ENCODE peak calls at places on chromosomes 2 and 18, in eight cellular contexts. One of them, this sample, is unnamed.

GRCh38 chr2:19670303-19670702 is 231.5 kb downstream of the TTC32 start:
- ATAC-seq in HCT116: no peak
- ATAC-seq in GM12878: no peak
- ATAC-seq in upper lobe of left lung: no peak
- ATAC-seq in HepG2: no peak
- ATAC-seq in Panc1: no peak
- ATAC-seq in K562: no peak
- ATAC-seq in GM23338: no peak
- ATAC-seq in this sample: no peak

GRCh38 chr2:191907545-191907944 is 60.7 kb upstream of the CAVIN2 start:
- ATAC-seq in Panc1: no peak
- ATAC-seq in HCT116: peak; percentile 68
- ATAC-seq in K562: no peak
- ATAC-seq in GM12878: peak; percentile 25
- ATAC-seq in GM23338: no peak
- ATAC-seq in HepG2: peak; percentile 92
- ATAC-seq in upper lobe of left lung: no peak
- ATAC-seq in this sample: no peak

GRCh38 chr2:176753752-176754474 is 458.7 kb upstream of the HNRNPA3 start:
- ATAC-seq in HepG2: no peak
- ATAC-seq in HCT116: no peak
- ATAC-seq in GM12878: peak; percentile 64
- ATAC-seq in Panc1: no peak
- ATAC-seq in K562: no peak
- ATAC-seq in upper lobe of left lung: no peak
- ATAC-seq in GM23338: no peak
- ATAC-seq in this sample: peak; percentile 85

GRCh38 chr2:43051316-43051715 is 175.1 kb downstream of the ZFP36L2 start:
- ATAC-seq in HepG2: no peak
- ATAC-seq in HCT116: peak; percentile 81
- ATAC-seq in upper lobe of left lung: no peak
- ATAC-seq in K562: no peak
- ATAC-seq in GM12878: no peak
- ATAC-seq in Panc1: peak; percentile 61
- ATAC-seq in GM23338: no peak
- ATAC-seq in this sample: no peak

GRCh38 chr18:499351-500229 is 911 bp downstream of the COLEC12 start:
- ATAC-seq in HCT116: peak; percentile 73
- ATAC-seq in K562: no peak
- ATAC-seq in HepG2: peak; percentile 32
- ATAC-seq in GM12878: no peak
- ATAC-seq in Panc1: peak; percentile 62
- ATAC-seq in GM23338: peak; percentile 42
- ATAC-seq in upper lobe of left lung: peak; percentile 61
- ATAC-seq in this sample: no peak

GRCh38 chr2:225989809-225990208 is 590.3 kb downstream of the NYAP2 start:
- ATAC-seq in Panc1: no peak
- ATAC-seq in HepG2: no peak
- ATAC-seq in K562: no peak
- ATAC-seq in HCT116: no peak
- ATAC-seq in upper lobe of left lung: no peak
- ATAC-seq in GM12878: no peak
- ATAC-seq in GM23338: no peak
- ATAC-seq in this sample: no peak

GRCh38 chr2:15069149-15069548 is 436.6 kb downstream of the LRATD1 start:
- ATAC-seq in K562: no peak
- ATAC-seq in GM12878: no peak
- ATAC-seq in HepG2: no peak
- ATAC-seq in GM23338: peak; percentile 24
- ATAC-seq in upper lobe of left lung: no peak
- ATAC-seq in HCT116: no peak
- ATAC-seq in Panc1: no peak
- ATAC-seq in this sample: peak; percentile 85

GRCh38 chr2:188327518-188328205 is 36.0 kb downstream of the GULP1 start:
- ATAC-seq in HepG2: no peak
- ATAC-seq in GM23338: no peak
- ATAC-seq in Panc1: no peak
- ATAC-seq in GM12878: no peak
- ATAC-seq in HCT116: no peak
- ATAC-seq in upper lobe of left lung: no peak
- ATAC-seq in K562: peak; percentile 8
- ATAC-seq in this sample: no peak

GRCh38 chr2:203636896-203637818 is 69.3 kb upstream of the CD28 start:
- ATAC-seq in HepG2: no peak
- ATAC-seq in GM23338: peak; percentile 45
- ATAC-seq in upper lobe of left lung: no peak
- ATAC-seq in HCT116: no peak
- ATAC-seq in GM12878: no peak
- ATAC-seq in K562: no peak
- ATAC-seq in Panc1: no peak
- ATAC-seq in this sample: peak; percentile 34

GRCh38 chr2:25232248-25232825 is 64.0 kb upstream of the POMC start:
- ATAC-seq in upper lobe of left lung: peak; percentile 5
- ATAC-seq in HepG2: no peak
- ATAC-seq in HCT116: no peak
- ATAC-seq in GM23338: no peak
- ATAC-seq in Panc1: no peak
- ATAC-seq in K562: no peak
- ATAC-seq in GM12878: no peak
- ATAC-seq in this sample: no peak

GRCh38 chr2:159476329-159476728 is 140.0 kb downstream of the BAZ2B start:
- ATAC-seq in GM12878: no peak
- ATAC-seq in K562: no peak
- ATAC-seq in HepG2: no peak
- ATAC-seq in upper lobe of left lung: no peak
- ATAC-seq in GM23338: no peak
- ATAC-seq in HCT116: no peak
- ATAC-seq in Panc1: no peak
- ATAC-seq in this sample: no peak

GRCh38 chr2:231877533-231878456 is 48.4 kb downstream of the NPPC start:
- ATAC-seq in GM12878: no peak
- ATAC-seq in HepG2: peak; percentile 88
- ATAC-seq in GM23338: peak; percentile 81
- ATAC-seq in Panc1: peak; percentile 92
- ATAC-seq in HCT116: no peak
- ATAC-seq in K562: no peak
- ATAC-seq in upper lobe of left lung: peak; percentile 64
- ATAC-seq in this sample: no peak

GRCh38 chr2:145323512-145323911 is 803.6 kb upstream of the ZEB2 start:
- ATAC-seq in GM12878: no peak
- ATAC-seq in upper lobe of left lung: no peak
- ATAC-seq in K562: no peak
- ATAC-seq in HepG2: no peak
- ATAC-seq in Panc1: no peak
- ATAC-seq in GM23338: no peak
- ATAC-seq in HCT116: peak; percentile 91
- ATAC-seq in this sample: no peak

GRCh38 chr2:169865492-169865891 is 38.2 kb downstream of the UBR3 start:
- ATAC-seq in GM12878: no peak
- ATAC-seq in K562: no peak
- ATAC-seq in Panc1: no peak
- ATAC-seq in upper lobe of left lung: no peak
- ATAC-seq in HepG2: no peak
- ATAC-seq in GM23338: no peak
- ATAC-seq in HCT116: no peak
- ATAC-seq in this sample: no peak

DNA sequence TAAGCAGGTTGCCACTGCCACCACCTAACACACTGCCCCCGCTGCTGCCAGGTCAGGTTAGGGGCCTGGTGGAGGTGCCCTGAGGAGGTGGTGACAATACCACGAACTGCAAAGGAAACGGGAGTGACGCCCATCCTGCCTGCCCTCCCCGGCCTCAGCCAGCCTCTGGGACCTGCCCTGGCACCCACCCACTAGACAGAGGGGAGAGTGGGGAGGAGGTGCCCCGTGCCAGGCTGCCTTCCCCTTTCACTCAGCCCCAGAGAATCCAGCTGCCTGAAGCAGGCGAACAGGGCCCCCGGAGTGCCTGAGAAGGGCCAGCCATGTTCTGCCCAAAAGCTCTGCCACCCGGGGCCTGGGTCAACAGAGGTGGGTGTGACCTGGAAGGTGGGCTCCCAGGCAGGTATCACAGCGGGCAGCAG is 44.5 kb upstream of the FOSL2 start:
- ATAC-seq in GM12878: no peak
- ATAC-seq in K562: no peak
- ATAC-seq in HCT116: no peak
- ATAC-seq in Panc1: no peak
- ATAC-seq in upper lobe of left lung: no peak
- ATAC-seq in GM23338: no peak
- ATAC-seq in HepG2: no peak
- ATAC-seq in this sample: peak; percentile 6
- TF ChIP-seq POLR2AphosphoS5 in GM12878: no peak
- TF ChIP-seq POLR2AphosphoS5 in K562: no peak
- TF ChIP-seq POLR2AphosphoS5 in HCT116: no peak
- TF ChIP-seq POLR2AphosphoS5 in Panc1: no peak
- TF ChIP-seq POLR2AphosphoS5 in upper lobe of left lung: peak; percentile 32
- TF ChIP-seq POLR2AphosphoS5 in GM23338: no peak
- TF ChIP-seq POLR2AphosphoS5 in HepG2: no peak
- TF ChIP-seq POLR2AphosphoS5 in this sample: no peak

GRCh38 chr18:48867978-48868377 is 82.8 kb downstream of the SMAD7 start:
- ATAC-seq in GM12878: peak; percentile 8
- ATAC-seq in K562: no peak
- ATAC-seq in Panc1: no peak
- ATAC-seq in upper lobe of left lung: no peak
- ATAC-seq in HepG2: no peak
- ATAC-seq in GM23338: no peak
- ATAC-seq in HCT116: no peak
- ATAC-seq in this sample: no peak

GRCh38 chr18:48866856-48867255 is 83.9 kb downstream of the SMAD7 start:
- ATAC-seq in upper lobe of left lung: no peak
- ATAC-seq in HepG2: no peak
- ATAC-seq in K562: no peak
- ATAC-seq in HCT116: no peak
- ATAC-seq in Panc1: no peak
- ATAC-seq in GM12878: no peak
- ATAC-seq in GM23338: no peak
- ATAC-seq in this sample: no peak

GRCh38 chr18:48868468-48869466 is 82.0 kb downstream of the SMAD7 start:
- ATAC-seq in K562: peak; percentile 51
- ATAC-seq in upper lobe of left lung: no peak
- ATAC-seq in Panc1: no peak
- ATAC-seq in GM23338: peak; percentile 26
- ATAC-seq in HCT116: no peak
- ATAC-seq in GM12878: peak; percentile 92
- ATAC-seq in HepG2: peak; percentile 90
- ATAC-seq in this sample: no peak

GRCh38 chr18:48864876-48865275 is 85.9 kb downstream of the SMAD7 start:
- ATAC-seq in Panc1: no peak
- ATAC-seq in HCT116: no peak
- ATAC-seq in GM23338: no peak
- ATAC-seq in GM12878: no peak
- ATAC-seq in upper lobe of left lung: no peak
- ATAC-seq in K562: no peak
- ATAC-seq in HepG2: no peak
- ATAC-seq in this sample: no peak

DNA sequence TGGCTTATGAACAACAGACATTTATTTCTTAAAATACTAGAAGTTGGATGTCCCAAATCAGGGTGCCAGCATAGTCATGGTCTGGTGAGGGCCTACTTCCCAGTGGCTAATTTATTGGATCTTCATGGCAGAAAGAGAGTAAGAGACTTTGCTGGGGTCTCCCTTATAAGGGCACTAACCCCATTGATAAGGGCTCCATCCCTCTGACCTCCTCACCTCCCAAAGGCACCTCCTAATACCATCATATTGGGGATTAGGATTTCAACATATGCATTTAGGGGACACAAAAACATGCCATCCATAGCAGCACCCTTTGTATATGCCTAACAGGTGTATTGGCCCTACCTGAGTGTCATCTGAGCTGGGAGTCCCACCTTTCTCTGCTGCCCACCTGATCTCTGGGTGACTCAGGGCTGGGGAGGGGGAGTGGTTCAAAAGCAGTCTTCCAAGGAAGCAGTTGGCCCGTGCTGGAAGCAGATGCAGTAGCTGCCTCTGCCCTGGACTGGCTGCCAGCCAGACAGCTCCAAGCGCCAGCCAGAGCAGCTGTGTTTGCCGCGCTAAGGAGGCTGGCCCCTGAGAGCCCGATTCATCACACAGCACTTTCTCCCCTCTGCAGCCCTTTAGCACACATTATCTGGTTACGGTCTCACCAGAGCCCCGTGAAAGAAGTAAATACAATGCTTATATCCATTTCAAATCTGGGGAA is 84.6 kb downstream of the SMAD7 start:
- ATAC-seq in upper lobe of left lung: no peak
- ATAC-seq in Panc1: no peak
- ATAC-seq in HepG2: no peak
- ATAC-seq in GM23338: no peak
- ATAC-seq in HCT116: no peak
- ATAC-seq in K562: no peak
- ATAC-seq in GM12878: no peak
- ATAC-seq in this sample: peak; percentile 70
- TF ChIP-seq POLR2AphosphoS5 in upper lobe of left lung: no peak
- TF ChIP-seq POLR2AphosphoS5 in Panc1: no peak
- TF ChIP-seq POLR2AphosphoS5 in HepG2: no peak
- TF ChIP-seq POLR2AphosphoS5 in GM23338: no peak
- TF ChIP-seq POLR2AphosphoS5 in HCT116: no peak
- TF ChIP-seq POLR2AphosphoS5 in K562: no peak
- TF ChIP-seq POLR2AphosphoS5 in GM12878: no peak
- TF ChIP-seq POLR2AphosphoS5 in this sample: peak; percentile 56

GRCh38 chr2:100759901-100760300 is 60.0 kb upstream of the NPAS2 start:
- ATAC-seq in upper lobe of left lung: no peak
- ATAC-seq in GM12878: no peak
- ATAC-seq in HepG2: no peak
- ATAC-seq in HCT116: no peak
- ATAC-seq in K562: no peak
- ATAC-seq in Panc1: no peak
- ATAC-seq in GM23338: no peak
- ATAC-seq in this sample: no peak

GRCh38 chr2:100754951-100755350 is 65.0 kb upstream of the NPAS2 start:
- ATAC-seq in GM23338: no peak
- ATAC-seq in HCT116: no peak
- ATAC-seq in upper lobe of left lung: no peak
- ATAC-seq in GM12878: no peak
- ATAC-seq in HepG2: no peak
- ATAC-seq in K562: no peak
- ATAC-seq in Panc1: no peak
- ATAC-seq in this sample: peak; percentile 75

GRCh38 chr2:100756704-100757103 is 63.2 kb upstream of the NPAS2 start:
- ATAC-seq in upper lobe of left lung: no peak
- ATAC-seq in GM12878: no peak
- ATAC-seq in Panc1: no peak
- ATAC-seq in HepG2: no peak
- ATAC-seq in GM23338: no peak
- ATAC-seq in K562: no peak
- ATAC-seq in HCT116: no peak
- ATAC-seq in this sample: no peak

GRCh38 chr2:100755441-100755840 is 64.5 kb upstream of the NPAS2 start:
- ATAC-seq in K562: no peak
- ATAC-seq in GM12878: no peak
- ATAC-seq in HCT116: peak; percentile 47
- ATAC-seq in HepG2: no peak
- ATAC-seq in upper lobe of left lung: no peak
- ATAC-seq in GM23338: no peak
- ATAC-seq in Panc1: peak; percentile 32
- ATAC-seq in this sample: no peak

GRCh38 chr2:100757621-100758394 is 62.1 kb upstream of the NPAS2 start:
- ATAC-seq in K562: no peak
- ATAC-seq in GM12878: no peak
- ATAC-seq in HCT116: no peak
- ATAC-seq in HepG2: peak; percentile 73
- ATAC-seq in upper lobe of left lung: no peak
- ATAC-seq in Panc1: peak; percentile 90
- ATAC-seq in GM23338: no peak
- ATAC-seq in this sample: peak; percentile 75
- TF ChIP-seq POLR2AphosphoS5 in K562: no peak
- TF ChIP-seq POLR2AphosphoS5 in GM12878: no peak
- TF ChIP-seq POLR2AphosphoS5 in HCT116: no peak
- TF ChIP-seq POLR2AphosphoS5 in HepG2: no peak
- TF ChIP-seq POLR2AphosphoS5 in upper lobe of left lung: no peak
- TF ChIP-seq POLR2AphosphoS5 in Panc1: no peak
- TF ChIP-seq POLR2AphosphoS5 in GM23338: no peak
- TF ChIP-seq POLR2AphosphoS5 in this sample: peak; percentile 35

GRCh38 chr2:107320881-107321280 is 434.9 kb upstream of the ST6GAL2 start:
- ATAC-seq in K562: no peak
- ATAC-seq in HepG2: no peak
- ATAC-seq in GM23338: no peak
- ATAC-seq in Panc1: no peak
- ATAC-seq in HCT116: no peak
- ATAC-seq in GM12878: no peak
- ATAC-seq in upper lobe of left lung: no peak
- ATAC-seq in this sample: no peak
- TF ChIP-seq POLR2AphosphoS5 in K562: no peak
- TF ChIP-seq POLR2AphosphoS5 in HepG2: no peak
- TF ChIP-seq POLR2AphosphoS5 in GM23338: no peak
- TF ChIP-seq POLR2AphosphoS5 in Panc1: no peak
- TF ChIP-seq POLR2AphosphoS5 in HCT116: no peak
- TF ChIP-seq POLR2AphosphoS5 in GM12878: no peak
- TF ChIP-seq POLR2AphosphoS5 in upper lobe of left lung: no peak
- TF ChIP-seq POLR2AphosphoS5 in this sample: no peak